ENCODE peak calls at places on chromosome 18, in eight cellular contexts. A is chondrocyte, U is GM23338, O is tibial nerve, L is hepatocyte, G is lower lobe of right lung, K is RWPE1, Y is cardiac muscle cell. E is an unnamed sample.

GRCh38 chr18:13500227-13500865 is 226.0 kb downstream of the FAM210A start:
- DNase-seq in A (no peak), U (peak; percentile 88), O (no peak), L (peak; percentile 73), G (no peak), K (peak; percentile 41), Y (peak; percentile 9), E (peak; percentile 33)

GRCh38 chr18:76252880-76253279 is 242.2 kb downstream of the ZNF516 start:
- DNase-seq in A (no peak), U (peak; percentile 76), O (no peak), L (no peak), G (no peak), K (no peak), Y (peak; percentile 31), E (no peak)

GRCh38 chr18:78771496-78772368 is 207.9 kb upstream of the SALL3 start:
- DNase-seq in A (peak; percentile 79), U (no peak), O (no peak), L (no peak), G (no peak), K (no peak), Y (no peak), E (no peak)

GRCh38 chr18:41311571-41312240 is 643.3 kb upstream of the PIK3C3 start:
- DNase-seq in A (no peak), U (peak; percentile 69), O (no peak), L (no peak), G (no peak), K (no peak), Y (no peak), E (no peak)

GRCh38 chr18:71471963-71472725 is 1072.0 kb downstream of the CBLN2 start:
- DNase-seq in A (no peak), U (no peak), O (no peak), L (no peak), G (no peak), K (no peak), Y (no peak), E (no peak)

GRCh38 chr18:48834421-48835011 is 116.2 kb downstream of the SMAD7 start:
- DNase-seq in A (peak; percentile 96), U (no peak), O (no peak), L (no peak), G (peak; percentile 85), K (peak; percentile 81), Y (no peak), E (no peak)

GRCh38 chr18:45361148-45361851 is 254.0 kb upstream of the SLC14A2 start:
- DNase-seq in A (no peak), U (no peak), O (no peak), L (no peak), G (no peak), K (no peak), Y (no peak), E (no peak)

GRCh38 chr18:10322408-10322807 is 132.0 kb upstream of the APCDD1 start:
- DNase-seq in A (no peak), U (no peak), O (no peak), L (no peak), G (no peak), K (no peak), Y (no peak), E (no peak)

GRCh38 chr18:45416168-45416567 is 199.1 kb upstream of the SLC14A2 start:
- DNase-seq in A (no peak), U (peak; percentile 3), O (no peak), L (peak; percentile 84), G (no peak), K (no peak), Y (no peak), E (no peak)

GRCh38 chr18:25661836-25662235 is 309.9 kb upstream of the ZNF521 start:
- DNase-seq in A (no peak), U (no peak), O (no peak), L (no peak), G (no peak), K (no peak), Y (no peak), E (no peak)

GRCh38 chr18:10736984-10737383 is 211.2 kb downstream of the NAPG start:
- DNase-seq in A (no peak), U (peak; percentile 16), O (no peak), L (no peak), G (no peak), K (no peak), Y (peak; percentile 60), E (no peak)

GRCh38 chr18:41036346-41036745 is 918.7 kb upstream of the PIK3C3 start:
- DNase-seq in A (no peak), U (no peak), O (no peak), L (no peak), G (no peak), K (no peak), Y (no peak), E (no peak)

GRCh38 chr18:73895701-73896100 is 251.9 kb downstream of the FBXO15 start:
- DNase-seq in A (no peak), U (peak; percentile 59), O (no peak), L (peak; percentile 51), G (no peak), K (peak; percentile 13), Y (no peak), E (no peak)

DNA sequence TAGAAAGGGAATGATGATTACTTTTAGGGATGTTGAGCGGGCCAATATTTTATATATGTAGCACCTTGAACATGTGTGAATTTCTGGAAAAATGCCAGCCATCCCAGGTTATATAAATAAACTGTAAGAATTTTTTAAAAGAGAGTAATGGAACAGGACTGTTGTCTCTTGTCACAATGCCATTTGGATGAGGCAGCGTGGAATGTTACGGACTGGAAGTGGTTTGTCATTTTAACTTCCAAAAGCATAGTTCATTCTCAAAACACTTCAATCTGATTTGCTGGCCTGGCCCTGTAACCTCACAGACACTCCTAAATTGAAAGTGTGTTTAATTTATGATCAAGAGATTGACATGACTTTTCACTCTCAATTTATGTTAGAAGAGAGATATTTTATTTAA is 70.8 kb downstream of the TPGS2 start:
- DNase-seq in A (no peak), U (no peak), O (no peak), L (no peak), G (no peak), K (no peak), Y (no peak), E (no peak)
- TF ChIP-seq CTCF in A (no peak), U (no peak), O (no peak), L (no peak), G (no peak), K (no peak), Y (no peak), E (no peak)

GRCh38 chr18:670456-670996 is 13.1 kb downstream of the TYMS start:
- DNase-seq in A (no peak), U (no peak), O (no peak), L (no peak), G (no peak), K (no peak), Y (no peak), E (no peak)

GRCh38 chr18:671405-671804 is 14.0 kb downstream of the TYMS start:
- DNase-seq in A (no peak), U (no peak), O (no peak), L (no peak), G (no peak), K (no peak), Y (no peak), E (no peak)

GRCh38 chr18:666628-667027 is 9.2 kb downstream of the TYMS start:
- DNase-seq in A (no peak), U (no peak), O (no peak), L (no peak), G (no peak), K (no peak), Y (no peak), E (no peak)

GRCh38 chr18:668263-668662 is 10.8 kb downstream of the TYMS start:
- DNase-seq in A (no peak), U (no peak), O (no peak), L (no peak), G (no peak), K (no peak), Y (no peak), E (no peak)

DNA sequence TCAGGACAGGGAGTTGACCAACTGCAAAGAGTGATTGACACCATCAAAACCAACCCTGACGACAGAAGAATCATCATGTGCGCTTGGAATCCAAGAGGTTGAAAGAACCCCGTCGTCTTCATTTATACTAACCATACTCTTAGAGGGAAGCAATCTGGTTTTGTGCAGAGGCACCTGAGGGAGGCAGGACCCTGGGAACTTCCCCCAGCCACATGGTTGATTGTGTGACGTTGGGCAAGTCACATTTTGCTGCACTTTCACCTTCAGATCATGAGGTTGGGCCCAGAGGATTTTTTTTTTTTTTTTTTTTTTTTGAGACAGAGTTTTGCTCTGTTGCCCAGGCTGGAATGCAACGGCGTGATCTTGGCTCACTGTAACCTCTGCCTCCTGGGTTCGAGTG is 11.6 kb downstream of the TYMS start:
- DNase-seq in A (no peak), U (no peak), O (no peak), L (no peak), G (no peak), K (no peak), Y (no peak), E (no peak)
- TF ChIP-seq CTCF in A (no peak), U (no peak), O (no peak), L (no peak), G (no peak), K (no peak), Y (no peak), E (no peak)

DNA sequence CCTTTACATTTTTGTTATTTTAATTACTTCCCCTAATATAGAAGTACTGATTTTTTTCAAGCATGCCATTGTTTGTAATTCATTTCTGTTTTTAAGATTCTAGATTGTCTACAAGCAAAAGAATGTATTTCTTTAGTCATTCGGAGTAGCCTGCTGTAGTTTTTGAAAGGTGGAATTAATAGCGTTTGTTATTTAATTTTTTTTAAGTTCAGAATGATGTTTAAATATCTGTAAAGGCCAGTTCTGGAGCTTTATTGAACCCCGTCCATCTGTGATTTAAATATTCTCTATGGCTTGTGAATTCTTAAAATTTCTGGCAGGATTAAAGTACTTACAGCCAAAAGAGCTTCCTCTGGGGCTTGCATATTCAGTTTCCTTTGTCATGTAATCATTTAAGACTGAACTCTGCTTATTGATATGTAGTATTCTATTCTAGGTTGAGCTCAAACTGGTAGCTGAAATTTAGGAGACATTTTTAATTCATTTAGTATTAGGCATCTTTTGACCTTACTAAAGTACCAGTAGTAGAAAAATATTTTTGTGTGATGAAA is 5.2 kb downstream of the TGIF1 start:
- DNase-seq in A (no peak), U (peak; percentile 64), O (no peak), L (no peak), G (no peak), K (no peak), Y (no peak), E (no peak)
- TF ChIP-seq CTCF in A (peak; percentile 63), U (no peak), O (no peak), L (no peak), G (no peak), K (no peak), Y (no peak), E (peak; percentile 11)

DNA sequence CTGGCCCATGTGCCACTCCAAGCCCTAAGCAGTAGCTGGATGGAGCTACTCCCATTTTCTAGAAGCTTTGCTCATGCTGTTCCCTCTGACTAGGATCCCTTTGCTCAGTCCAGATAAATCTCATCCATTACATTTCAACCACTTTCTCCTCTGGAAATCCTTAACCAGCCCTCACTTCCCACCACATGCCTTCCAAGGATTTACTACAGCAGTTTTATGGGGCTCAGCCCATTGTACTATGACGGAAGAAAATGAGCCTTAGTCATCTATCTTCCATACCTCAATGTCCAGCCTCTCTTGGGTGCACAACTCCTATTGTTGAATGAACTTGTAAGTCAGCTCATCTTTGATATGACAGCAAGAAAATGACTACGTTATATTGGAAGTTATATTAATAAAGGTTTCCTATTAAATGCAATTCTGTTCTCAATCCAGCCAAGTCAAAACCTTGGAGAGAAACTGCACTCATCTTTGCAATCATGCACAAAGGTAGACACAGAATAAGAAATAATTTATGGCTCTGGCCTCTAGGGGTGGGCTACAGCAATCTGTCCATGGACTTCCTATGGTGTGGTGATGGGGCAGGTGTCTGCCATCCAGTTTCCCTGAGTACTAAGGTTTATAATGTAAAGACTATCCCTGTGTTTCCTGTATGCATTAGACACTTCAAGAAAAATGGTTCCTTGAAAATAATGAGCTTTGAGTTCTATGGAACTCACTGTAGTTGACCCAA is 3.4 kb downstream of the B4GALT6 start:
- DNase-seq in A (no peak), U (peak; percentile 43), O (no peak), L (peak; percentile 43), G (no peak), K (no peak), Y (no peak), E (no peak)
- TF ChIP-seq CTCF in A (peak; percentile 63), U (peak; percentile 27), O (no peak), L (peak; percentile 25), G (no peak), K (peak; percentile 24), Y (peak; percentile 35), E (peak; percentile 60)